ENCODE peak calls at places on chromosomes 12 and 14, in seven cellular contexts. One of them, this sample, is unnamed.

GRCh38 chr12:39426636-39427245 is 16.2 kb downstream of the KIF21A start:
- DNase-seq in stimulated activated CD4-positive, alpha-beta T cell treated with anti-CD3 and anti-CD28 coated beads, Interleukin-15, amount 100 ng/mL, for 1 hour: no peak
- DNase-seq in HEK293T: no peak
- DNase-seq in NCI-H1436: no peak
- DNase-seq in ureter: no peak
- DNase-seq in foreskin fibroblast: peak; percentile 75
- DNase-seq in D341Med: no peak
- DNase-seq in this sample: no peak

GRCh38 chr12:105357162-105357691 is 26.7 kb downstream of the C12orf75 start:
- DNase-seq in ureter: no peak
- DNase-seq in D341Med: no peak
- DNase-seq in HEK293T: no peak
- DNase-seq in NCI-H1436: no peak
- DNase-seq in stimulated activated CD4-positive, alpha-beta T cell treated with anti-CD3 and anti-CD28 coated beads, Interleukin-15, amount 100 ng/mL, for 1 hour: no peak
- DNase-seq in foreskin fibroblast: no peak
- DNase-seq in this sample: no peak

GRCh38 chr14:54322668-54323380 is 74.0 kb upstream of the CDKN3 start:
- DNase-seq in NCI-H1436: peak; percentile 11
- DNase-seq in HEK293T: no peak
- DNase-seq in foreskin fibroblast: peak; percentile 37
- DNase-seq in D341Med: no peak
- DNase-seq in stimulated activated CD4-positive, alpha-beta T cell treated with anti-CD3 and anti-CD28 coated beads, Interleukin-15, amount 100 ng/mL, for 1 hour: no peak
- DNase-seq in ureter: no peak
- DNase-seq in this sample: no peak

GRCh38 chr14:88793259-88793625 is 489 bp upstream of the EML5 start:
- DNase-seq in stimulated activated CD4-positive, alpha-beta T cell treated with anti-CD3 and anti-CD28 coated beads, Interleukin-15, amount 100 ng/mL, for 1 hour: no peak
- DNase-seq in NCI-H1436: no peak
- DNase-seq in ureter: no peak
- DNase-seq in D341Med: no peak
- DNase-seq in foreskin fibroblast: no peak
- DNase-seq in HEK293T: no peak
- DNase-seq in this sample: no peak

GRCh38 chr12:101527682-101528081 is 52.5 kb downstream of the SPIC start:
- DNase-seq in HEK293T: no peak
- DNase-seq in ureter: no peak
- DNase-seq in stimulated activated CD4-positive, alpha-beta T cell treated with anti-CD3 and anti-CD28 coated beads, Interleukin-15, amount 100 ng/mL, for 1 hour: no peak
- DNase-seq in D341Med: no peak
- DNase-seq in NCI-H1436: no peak
- DNase-seq in foreskin fibroblast: no peak
- DNase-seq in this sample: no peak

GRCh38 chr12:132557291-132557968 is 53.0 kb downstream of the LRCOL1 start:
- DNase-seq in HEK293T: no peak
- DNase-seq in NCI-H1436: no peak
- DNase-seq in D341Med: no peak
- DNase-seq in ureter: no peak
- DNase-seq in stimulated activated CD4-positive, alpha-beta T cell treated with anti-CD3 and anti-CD28 coated beads, Interleukin-15, amount 100 ng/mL, for 1 hour: no peak
- DNase-seq in foreskin fibroblast: no peak
- DNase-seq in this sample: no peak

GRCh38 chr12:64890873-64891468 is 66.5 kb downstream of the TBC1D30 start:
- DNase-seq in NCI-H1436: peak; percentile 61
- DNase-seq in D341Med: peak; percentile 57
- DNase-seq in ureter: no peak
- DNase-seq in stimulated activated CD4-positive, alpha-beta T cell treated with anti-CD3 and anti-CD28 coated beads, Interleukin-15, amount 100 ng/mL, for 1 hour: no peak
- DNase-seq in HEK293T: peak; percentile 59
- DNase-seq in foreskin fibroblast: peak; percentile 80
- DNase-seq in this sample: peak; percentile 50

GRCh38 chr12:18146375-18146774 is 56.4 kb upstream of the RERGL start:
- DNase-seq in NCI-H1436: no peak
- DNase-seq in foreskin fibroblast: no peak
- DNase-seq in stimulated activated CD4-positive, alpha-beta T cell treated with anti-CD3 and anti-CD28 coated beads, Interleukin-15, amount 100 ng/mL, for 1 hour: no peak
- DNase-seq in HEK293T: no peak
- DNase-seq in D341Med: no peak
- DNase-seq in ureter: no peak
- DNase-seq in this sample: no peak

GRCh38 chr12:25591132-25591531 is 38.0 kb upstream of the LMNTD1 start:
- DNase-seq in foreskin fibroblast: no peak
- DNase-seq in NCI-H1436: no peak
- DNase-seq in stimulated activated CD4-positive, alpha-beta T cell treated with anti-CD3 and anti-CD28 coated beads, Interleukin-15, amount 100 ng/mL, for 1 hour: no peak
- DNase-seq in ureter: no peak
- DNase-seq in HEK293T: no peak
- DNase-seq in D341Med: no peak
- DNase-seq in this sample: no peak

GRCh38 chr12:57527184-57527583 is 4.6 kb downstream of the MBD6 start:
- DNase-seq in HEK293T: no peak
- DNase-seq in D341Med: no peak
- DNase-seq in foreskin fibroblast: no peak
- DNase-seq in stimulated activated CD4-positive, alpha-beta T cell treated with anti-CD3 and anti-CD28 coated beads, Interleukin-15, amount 100 ng/mL, for 1 hour: no peak
- DNase-seq in ureter: no peak
- DNase-seq in NCI-H1436: no peak
- DNase-seq in this sample: no peak

GRCh38 chr12:15131462-15131861 is 89.8 kb downstream of the RERG start:
- DNase-seq in foreskin fibroblast: peak; percentile 91
- DNase-seq in NCI-H1436: no peak
- DNase-seq in HEK293T: no peak
- DNase-seq in stimulated activated CD4-positive, alpha-beta T cell treated with anti-CD3 and anti-CD28 coated beads, Interleukin-15, amount 100 ng/mL, for 1 hour: no peak
- DNase-seq in ureter: no peak
- DNase-seq in D341Med: no peak
- DNase-seq in this sample: no peak

GRCh38 chr14:52458721-52459085 is 93.6 kb downstream of the TXNDC16 start:
- DNase-seq in D341Med: no peak
- DNase-seq in HEK293T: no peak
- DNase-seq in stimulated activated CD4-positive, alpha-beta T cell treated with anti-CD3 and anti-CD28 coated beads, Interleukin-15, amount 100 ng/mL, for 1 hour: no peak
- DNase-seq in foreskin fibroblast: peak; percentile 67
- DNase-seq in NCI-H1436: no peak
- DNase-seq in ureter: no peak
- DNase-seq in this sample: no peak

GRCh38 chr14:46197856-46198255 is 453.7 kb downstream of the RPL10L start:
- DNase-seq in NCI-H1436: no peak
- DNase-seq in D341Med: peak; percentile 20
- DNase-seq in HEK293T: no peak
- DNase-seq in foreskin fibroblast: peak; percentile 16
- DNase-seq in stimulated activated CD4-positive, alpha-beta T cell treated with anti-CD3 and anti-CD28 coated beads, Interleukin-15, amount 100 ng/mL, for 1 hour: no peak
- DNase-seq in ureter: no peak
- DNase-seq in this sample: no peak

GRCh38 chr14:102417118-102417517 is 54.4 kb downstream of the TECPR2 start:
- DNase-seq in D341Med: no peak
- DNase-seq in NCI-H1436: no peak
- DNase-seq in stimulated activated CD4-positive, alpha-beta T cell treated with anti-CD3 and anti-CD28 coated beads, Interleukin-15, amount 100 ng/mL, for 1 hour: no peak
- DNase-seq in HEK293T: no peak
- DNase-seq in foreskin fibroblast: no peak
- DNase-seq in ureter: no peak
- DNase-seq in this sample: no peak

GRCh38 chr12:57367121-57367520 is 63.7 kb downstream of the R3HDM2 start:
- DNase-seq in HEK293T: no peak
- DNase-seq in D341Med: no peak
- DNase-seq in ureter: no peak
- DNase-seq in stimulated activated CD4-positive, alpha-beta T cell treated with anti-CD3 and anti-CD28 coated beads, Interleukin-15, amount 100 ng/mL, for 1 hour: no peak
- DNase-seq in NCI-H1436: no peak
- DNase-seq in foreskin fibroblast: no peak
- DNase-seq in this sample: no peak

GRCh38 chr14:50944647-50945413 is 547 bp upstream of the PYGL start:
- DNase-seq in D341Med: no peak
- DNase-seq in HEK293T: peak; percentile 57
- DNase-seq in stimulated activated CD4-positive, alpha-beta T cell treated with anti-CD3 and anti-CD28 coated beads, Interleukin-15, amount 100 ng/mL, for 1 hour: no peak
- DNase-seq in ureter: peak; percentile 54
- DNase-seq in NCI-H1436: no peak
- DNase-seq in foreskin fibroblast: peak; percentile 70
- DNase-seq in this sample: peak; percentile 2

GRCh38 chr12:126676426-126676825 is 1590.5 kb upstream of the TMEM132C start:
- DNase-seq in ureter: no peak
- DNase-seq in foreskin fibroblast: peak; percentile 19
- DNase-seq in HEK293T: no peak
- DNase-seq in D341Med: no peak
- DNase-seq in NCI-H1436: no peak
- DNase-seq in stimulated activated CD4-positive, alpha-beta T cell treated with anti-CD3 and anti-CD28 coated beads, Interleukin-15, amount 100 ng/mL, for 1 hour: no peak
- DNase-seq in this sample: no peak

GRCh38 chr12:98594050-98594853 is 766 bp downstream of the SLC25A3 start:
- DNase-seq in foreskin fibroblast: peak; percentile 57
- DNase-seq in HEK293T: no peak
- DNase-seq in D341Med: peak; percentile 47
- DNase-seq in stimulated activated CD4-positive, alpha-beta T cell treated with anti-CD3 and anti-CD28 coated beads, Interleukin-15, amount 100 ng/mL, for 1 hour: no peak
- DNase-seq in NCI-H1436: peak; percentile 6
- DNase-seq in ureter: no peak
- DNase-seq in this sample: peak; percentile 14

GRCh38 chr12:69000540-69001243 is 67.7 kb upstream of the CPM start:
- DNase-seq in NCI-H1436: no peak
- DNase-seq in HEK293T: no peak
- DNase-seq in ureter: no peak
- DNase-seq in D341Med: no peak
- DNase-seq in stimulated activated CD4-positive, alpha-beta T cell treated with anti-CD3 and anti-CD28 coated beads, Interleukin-15, amount 100 ng/mL, for 1 hour: no peak
- DNase-seq in foreskin fibroblast: peak; percentile 71
- DNase-seq in this sample: no peak

GRCh38 chr14:99682809-99683618 is 1.1 kb upstream of the CYP46A1 start:
- DNase-seq in HEK293T: peak; percentile 81
- DNase-seq in ureter: peak; percentile 82
- DNase-seq in NCI-H1436: peak; percentile 60
- DNase-seq in stimulated activated CD4-positive, alpha-beta T cell treated with anti-CD3 and anti-CD28 coated beads, Interleukin-15, amount 100 ng/mL, for 1 hour: peak; percentile 69
- DNase-seq in D341Med: peak; percentile 90
- DNase-seq in foreskin fibroblast: peak; percentile 88
- DNase-seq in this sample: peak; percentile 77

GRCh38 chr14:55059333-55059732 is 7.9 kb downstream of the MAPK1IP1L start:
- DNase-seq in NCI-H1436: no peak
- DNase-seq in stimulated activated CD4-positive, alpha-beta T cell treated with anti-CD3 and anti-CD28 coated beads, Interleukin-15, amount 100 ng/mL, for 1 hour: no peak
- DNase-seq in foreskin fibroblast: no peak
- DNase-seq in D341Med: no peak
- DNase-seq in ureter: no peak
- DNase-seq in HEK293T: no peak
- DNase-seq in this sample: no peak

GRCh38 chr14:104677506-104678332 is 11.7 kb upstream of the INF2 start:
- DNase-seq in D341Med: no peak
- DNase-seq in foreskin fibroblast: peak; percentile 91
- DNase-seq in HEK293T: peak; percentile 74
- DNase-seq in stimulated activated CD4-positive, alpha-beta T cell treated with anti-CD3 and anti-CD28 coated beads, Interleukin-15, amount 100 ng/mL, for 1 hour: peak; percentile 57
- DNase-seq in ureter: peak; percentile 79
- DNase-seq in NCI-H1436: peak; percentile 75
- DNase-seq in this sample: peak; percentile 61

GRCh38 chr12:118534003-118534402 is 157.6 kb downstream of the SUDS3 start:
- DNase-seq in NCI-H1436: no peak
- DNase-seq in foreskin fibroblast: no peak
- DNase-seq in D341Med: no peak
- DNase-seq in HEK293T: no peak
- DNase-seq in stimulated activated CD4-positive, alpha-beta T cell treated with anti-CD3 and anti-CD28 coated beads, Interleukin-15, amount 100 ng/mL, for 1 hour: no peak
- DNase-seq in ureter: no peak
- DNase-seq in this sample: no peak

GRCh38 chr14:23641180-23641914 is 5.2 kb downstream of the DHRS2 start:
- DNase-seq in foreskin fibroblast: no peak
- DNase-seq in HEK293T: no peak
- DNase-seq in stimulated activated CD4-positive, alpha-beta T cell treated with anti-CD3 and anti-CD28 coated beads, Interleukin-15, amount 100 ng/mL, for 1 hour: no peak
- DNase-seq in ureter: no peak
- DNase-seq in NCI-H1436: no peak
- DNase-seq in D341Med: no peak
- DNase-seq in this sample: no peak

GRCh38 chr12:97977870-97978269 is 515.3 kb downstream of the RMST start:
- DNase-seq in stimulated activated CD4-positive, alpha-beta T cell treated with anti-CD3 and anti-CD28 coated beads, Interleukin-15, amount 100 ng/mL, for 1 hour: no peak
- DNase-seq in foreskin fibroblast: no peak
- DNase-seq in ureter: no peak
- DNase-seq in HEK293T: no peak
- DNase-seq in NCI-H1436: no peak
- DNase-seq in D341Med: no peak
- DNase-seq in this sample: no peak

GRCh38 chr12:118102609-118103008 is 1.2 kb downstream of the VSIG10 start:
- DNase-seq in NCI-H1436: no peak
- DNase-seq in D341Med: no peak
- DNase-seq in stimulated activated CD4-positive, alpha-beta T cell treated with anti-CD3 and anti-CD28 coated beads, Interleukin-15, amount 100 ng/mL, for 1 hour: no peak
- DNase-seq in HEK293T: no peak
- DNase-seq in foreskin fibroblast: no peak
- DNase-seq in ureter: no peak
- DNase-seq in this sample: no peak

GRCh38 chr14:97802430-97802829 is 1005.2 kb downstream of the VRK1 start:
- DNase-seq in ureter: no peak
- DNase-seq in D341Med: no peak
- DNase-seq in foreskin fibroblast: no peak
- DNase-seq in NCI-H1436: no peak
- DNase-seq in stimulated activated CD4-positive, alpha-beta T cell treated with anti-CD3 and anti-CD28 coated beads, Interleukin-15, amount 100 ng/mL, for 1 hour: no peak
- DNase-seq in HEK293T: no peak
- DNase-seq in this sample: no peak

GRCh38 chr14:68547305-68548193 is 245.3 kb downstream of the ZFP36L1 start:
- DNase-seq in NCI-H1436: no peak
- DNase-seq in HEK293T: peak; percentile 15
- DNase-seq in D341Med: no peak
- DNase-seq in ureter: peak; percentile 84
- DNase-seq in stimulated activated CD4-positive, alpha-beta T cell treated with anti-CD3 and anti-CD28 coated beads, Interleukin-15, amount 100 ng/mL, for 1 hour: no peak
- DNase-seq in foreskin fibroblast: peak; percentile 96
- DNase-seq in this sample: no peak

GRCh38 chr12:55760663-55761062 is 17.7 kb downstream of the GDF11 start:
- DNase-seq in ureter: no peak
- DNase-seq in D341Med: no peak
- DNase-seq in stimulated activated CD4-positive, alpha-beta T cell treated with anti-CD3 and anti-CD28 coated beads, Interleukin-15, amount 100 ng/mL, for 1 hour: no peak
- DNase-seq in NCI-H1436: no peak
- DNase-seq in foreskin fibroblast: no peak
- DNase-seq in HEK293T: no peak
- DNase-seq in this sample: no peak

This sample was measured in CD4-positive, alpha-beta memory T cell.